ENCODE peak calls at places on chromosomes 1 and 21, in seven cellular contexts. L is heart right ventricle; C is pancreas; K is left cardiac atrium; X is activated CD4-positive, CD25-positive, alpha-beta regulatory T cell treated with anti-CD3 and anti-CD28 coated beads, Interleukin-2, amount 50 U/mL, for 16 hours; G is IMR-90; M is colonic mucosa. T is an unnamed sample.

GRCh38 chr1:101898137-101898536 is 98.6 kb downstream of the OLFM3 start:
- DNase-seq in X (no peak), M (no peak), K (no peak), L (no peak), C (no peak), G (no peak), T (no peak)

GRCh38 chr1:241615043-241615974 is 24.9 kb downstream of the CHML start:
- DNase-seq in K (no peak), X (no peak), L (no peak), C (peak; percentile 31), M (peak; percentile 49), G (no peak), T (peak; percentile 70)

GRCh38 chr1:23394176-23394575 is 24.5 kb upstream of the ZNF436 start:
- DNase-seq in L (no peak), K (no peak), X (no peak), C (no peak), M (no peak), G (peak; percentile 82), T (no peak)

GRCh38 chr1:22829001-22829989 is 118.7 kb downstream of the EPHB2 start:
- DNase-seq in L (no peak), M (no peak), X (no peak), K (no peak), C (peak; percentile 47), G (peak; percentile 45), T (no peak)

GRCh38 chr1:26417111-26417510 is 6.5 kb downstream of the LIN28A start:
- DNase-seq in G (peak; percentile 64), L (peak; percentile 72), C (peak; percentile 89), X (peak; percentile 72), K (peak; percentile 73), M (peak; percentile 76), T (peak; percentile 81)

GRCh38 chr1:203569490-203570318 is 56.9 kb upstream of the ATP2B4 start:
- DNase-seq in G (peak; percentile 83), C (no peak), M (no peak), L (no peak), X (no peak), K (no peak), T (no peak)

GRCh38 chr1:213858581-213858980 is 129.2 kb upstream of the PROX1 start:
- DNase-seq in M (no peak), L (no peak), K (no peak), G (no peak), X (no peak), C (no peak), T (no peak)

GRCh38 chr1:248714248-248714647 is 11.7 kb upstream of the OR14I1 start:
- DNase-seq in C (no peak), G (no peak), X (no peak), M (no peak), K (no peak), L (no peak), T (no peak)

GRCh38 chr1:15139654-15140350 is 13.7 kb upstream of the TMEM51 start:
- DNase-seq in G (peak; percentile 6), K (no peak), M (no peak), C (peak; percentile 86), L (peak; percentile 35), X (no peak), T (no peak)

GRCh38 chr21:34965200-34966174 is 83.6 kb downstream of the RUNX1 start:
- DNase-seq in L (no peak), X (no peak), C (no peak), K (no peak), G (peak; percentile 83), M (no peak), T (no peak)

GRCh38 chr1:185917646-185918045 is 183.5 kb downstream of the HMCN1 start:
- DNase-seq in G (peak; percentile 66), X (no peak), C (no peak), M (no peak), L (no peak), K (no peak), T (peak; percentile 59)

GRCh38 chr1:158055854-158056253 is 62.4 kb downstream of the KIRREL1 start:
- DNase-seq in L (no peak), K (no peak), M (no peak), C (no peak), G (no peak), X (no peak), T (no peak)

GRCh38 chr21:42847726-42848125 is 31.6 kb downstream of the WDR4 start:
- DNase-seq in M (no peak), K (no peak), G (no peak), L (no peak), C (peak; percentile 6), X (no peak), T (no peak)

GRCh38 chr1:185813401-185813979 is 79.3 kb downstream of the HMCN1 start:
- DNase-seq in X (no peak), L (no peak), G (peak; percentile 73), K (no peak), C (no peak), M (peak; percentile 41), T (peak; percentile 74)

GRCh38 chr21:14725219-14725618 is 179.1 kb upstream of the SAMSN1 start:
- DNase-seq in L (no peak), G (no peak), K (no peak), C (no peak), X (no peak), M (no peak), T (no peak)

GRCh38 chr1:25118554-25118953 is 113.7 kb downstream of the SYF2 start:
- DNase-seq in G (no peak), K (no peak), X (no peak), M (no peak), C (no peak), L (no peak), T (no peak)

GRCh38 chr1:172069535-172069934 is 228.2 kb downstream of the DNM3 start:
- DNase-seq in K (no peak), M (no peak), G (peak; percentile 24), X (no peak), L (no peak), C (no peak), T (no peak)

GRCh38 chr1:183702087-183702812 is 49.1 kb upstream of the APOBEC4 start:
- DNase-seq in X (no peak), G (peak; percentile 45), C (no peak), L (no peak), M (no peak), K (no peak), T (no peak)